ENCODE peak calls at places on chromosomes 16 and 17, in six cellular contexts. A is H9, G is lower leg skin, R is cardiac fibroblast, O is upper lobe of right lung, U is heart right ventricle. V is an unnamed sample.

GRCh38 chr16:792221-792995 is 4.0 kb downstream of the CHTF18 start:
- DNase-seq in A (no peak), G (no peak), R (no peak), O (no peak), U (no peak), V (no peak)

GRCh38 chr16:24909856-24910255 is 64.1 kb downstream of the SLC5A11 start:
- DNase-seq in A (no peak), G (no peak), R (no peak), O (no peak), U (no peak), V (no peak)

GRCh38 chr17:44216173-44216572 is 3.3 kb downstream of the UBTF start:
- DNase-seq in A (no peak), G (no peak), R (no peak), O (no peak), U (no peak), V (no peak)

GRCh38 chr17:48326311-48326710 is 103.7 kb downstream of the SKAP1 start:
- DNase-seq in A (no peak), G (no peak), R (no peak), O (no peak), U (no peak), V (no peak)

GRCh38 chr17:72984145-72984924 is 108.2 kb downstream of the SLC39A11 start:
- DNase-seq in A (no peak), G (no peak), R (peak; percentile 84), O (no peak), U (no peak), V (no peak)

GRCh38 chr17:60819447-60820130 is 141.9 kb downstream of the BCAS3 start:
- DNase-seq in A (no peak), G (no peak), R (no peak), O (no peak), U (no peak), V (no peak)

GRCh38 chr16:4327782-4328579 is 12.1 kb downstream of the GLIS2 start:
- DNase-seq in A (peak; percentile 88), G (peak; percentile 49), R (peak; percentile 84), O (peak; percentile 90), U (peak; percentile 82), V (no peak)

GRCh38 chr17:77965354-77965753 is 6.9 kb downstream of the TNRC6C start:
- DNase-seq in A (no peak), G (no peak), R (no peak), O (no peak), U (no peak), V (no peak)

GRCh38 chr16:85881436-85881835 is 17.5 kb upstream of the IRF8 start:
- DNase-seq in A (peak; percentile 3), G (no peak), R (no peak), O (no peak), U (no peak), V (no peak)

GRCh38 chr17:38591759-38592241 is 14.0 kb downstream of the SRCIN1 start:
- DNase-seq in A (no peak), G (no peak), R (peak; percentile 44), O (no peak), U (no peak), V (no peak)

GRCh38 chr16:15493416-15494181 is 59.2 kb downstream of the BMERB1 start:
- DNase-seq in A (no peak), G (no peak), R (no peak), O (no peak), U (no peak), V (no peak)

GRCh38 chr17:75764711-75765421 is at the start of gene GALK1:
- DNase-seq in A (peak; percentile 86), G (no peak), R (peak; percentile 74), O (peak; percentile 91), U (peak; percentile 84), V (peak; percentile 89)

GRCh38 chr17:67578058-67578457 is 139.7 kb upstream of the NOL11 start:
- DNase-seq in A (no peak), G (no peak), R (no peak), O (no peak), U (no peak), V (peak; percentile 30)

GRCh38 chr17:6420173-6420641 is 14.7 kb downstream of the AIPL1 start:
- DNase-seq in A (peak; percentile 89), G (no peak), R (peak; percentile 10), O (peak; percentile 66), U (no peak), V (no peak)

GRCh38 chr17:76381633-76382304 is 2.6 kb upstream of the SPHK1 start:
- DNase-seq in A (peak; percentile 46), G (no peak), R (peak; percentile 75), O (no peak), U (peak; percentile 26), V (no peak)

GRCh38 chr17:38538906-38539305 is 66.8 kb downstream of the SRCIN1 start:
- DNase-seq in A (no peak), G (no peak), R (no peak), O (no peak), U (no peak), V (no peak)

GRCh38 chr16:84785843-84786538 is 33.8 kb upstream of the CRISPLD2 start:
- DNase-seq in A (no peak), G (no peak), R (peak; percentile 85), O (peak; percentile 68), U (peak; percentile 44), V (no peak)

GRCh38 chr17:83121921-83122820 is 42.8 kb downstream of the METRNL start:
- DNase-seq in A (peak; percentile 20), G (no peak), R (no peak), O (no peak), U (no peak), V (no peak)

GRCh38 chr17:72004476-72005331 is 116.1 kb upstream of the SOX9 start:
- DNase-seq in A (no peak), G (no peak), R (peak; percentile 2), O (no peak), U (no peak), V (no peak)

GRCh38 chr16:85982563-85982939 is 83.6 kb downstream of the IRF8 start:
- DNase-seq in A (no peak), G (no peak), R (no peak), O (peak; percentile 88), U (peak; percentile 49), V (no peak)

GRCh38 chr16:85515830-85516397 is 97.2 kb upstream of the GSE1 start:
- DNase-seq in A (no peak), G (no peak), R (no peak), O (peak; percentile 88), U (no peak), V (no peak)

GRCh38 chr17:50263293-50264262 is 10.7 kb upstream of the TMEM92 start:
- DNase-seq in A (peak; percentile 30), G (no peak), R (no peak), O (peak; percentile 40), U (no peak), V (no peak)

GRCh38 chr16:4214215-4214621 is 27.7 kb downstream of the SRL start:
- DNase-seq in A (no peak), G (peak; percentile 40), R (peak; percentile 87), O (no peak), U (no peak), V (no peak)

GRCh38 chr16:73504591-73504990 is 456.7 kb upstream of the ZFHX3 start:
- DNase-seq in A (no peak), G (no peak), R (no peak), O (no peak), U (no peak), V (no peak)

GRCh38 chr17:2854662-2855061 is 58.4 kb downstream of the RAP1GAP2 start:
- DNase-seq in A (no peak), G (no peak), R (no peak), O (no peak), U (peak; percentile 49), V (no peak)

GRCh38 chr17:6505425-6506142 is 50.8 kb downstream of the PITPNM3 start:
- DNase-seq in A (peak; percentile 21), G (no peak), R (peak; percentile 86), O (peak; percentile 18), U (no peak), V (no peak)

GRCh38 chr16:13392341-13392740 is 490.9 kb downstream of the SHISA9 start:
- DNase-seq in A (no peak), G (no peak), R (no peak), O (no peak), U (no peak), V (no peak)

GRCh38 chr16:13393816-13394215 is 492.4 kb downstream of the SHISA9 start:
- DNase-seq in A (no peak), G (no peak), R (no peak), O (no peak), U (no peak), V (no peak)

GRCh38 chr16:13402601-13403000 is 501.2 kb downstream of the SHISA9 start:
- DNase-seq in A (no peak), G (no peak), R (no peak), O (no peak), U (no peak), V (no peak)

GRCh38 chr16:13401631-13402030 is 500.2 kb downstream of the SHISA9 start:
- DNase-seq in A (no peak), G (no peak), R (no peak), O (no peak), U (no peak), V (no peak)

DNA sequence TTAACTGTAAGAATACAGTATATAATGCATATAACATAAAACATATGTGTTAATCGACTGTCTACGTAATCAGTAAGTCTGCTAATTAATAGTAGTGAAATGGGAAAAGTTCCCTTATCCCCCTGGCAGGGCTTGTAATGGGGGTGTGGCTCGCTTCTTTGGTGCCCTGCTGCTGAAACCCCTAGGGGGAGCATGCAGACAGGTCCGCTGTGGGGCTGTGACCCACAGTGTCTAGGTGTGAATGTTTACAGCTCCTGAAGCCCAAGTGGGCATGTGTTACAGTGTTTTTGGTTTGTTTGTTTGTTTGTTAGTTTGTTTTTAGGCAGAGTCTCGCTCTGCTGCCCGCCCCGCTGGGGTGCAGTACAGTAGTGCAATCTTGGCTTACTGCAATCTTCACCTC is 495.7 kb downstream of the SHISA9 start:
- DNase-seq in A (peak; percentile 34), G (no peak), R (no peak), O (no peak), U (no peak), V (no peak)
- TF ChIP-seq CTCF in A (peak; percentile 55), G (no peak), R (no peak), O (no peak), U (no peak), V (no peak)

GRCh38 chr16:67226804-67227566 is at the start of gene TMEM208:
- DNase-seq in A (peak; percentile 99), G (peak; percentile 98), R (peak; percentile 98), O (peak; percentile 97), U (peak; percentile 97), V (peak; percentile 99)
- TF ChIP-seq CTCF in A (peak; percentile 26), G (no peak), R (no peak), O (peak; percentile 19), U (peak; percentile 32), V (no peak)

DNA sequence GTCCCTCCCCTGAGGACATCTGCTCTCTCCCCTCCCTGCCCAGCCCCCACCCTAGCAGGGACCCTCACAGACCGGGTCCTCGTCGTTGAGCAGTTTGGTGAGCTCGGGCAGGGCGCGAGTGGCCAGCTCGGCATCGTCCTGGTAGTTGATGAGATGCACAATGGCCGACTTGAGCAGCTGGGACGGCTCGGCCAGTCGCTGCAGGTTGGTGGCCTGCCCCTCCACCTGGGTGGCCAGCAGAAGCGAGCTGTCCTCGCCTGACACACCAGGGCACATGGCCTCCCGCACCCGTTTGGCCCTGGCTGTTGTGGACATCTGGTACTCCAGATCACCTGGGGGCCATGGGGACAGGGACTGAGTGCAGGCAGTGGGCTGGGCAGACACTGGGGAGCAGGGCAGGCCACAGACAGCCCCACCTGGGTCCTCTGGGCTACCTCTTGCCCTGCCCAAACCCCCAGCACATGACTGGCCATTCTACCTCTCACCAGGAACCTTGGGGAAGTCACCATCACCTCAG is 17.1 kb downstream of the JUP start:
- DNase-seq in A (no peak), G (no peak), R (no peak), O (no peak), U (no peak), V (no peak)
- TF ChIP-seq CTCF in A (no peak), G (no peak), R (no peak), O (no peak), U (no peak), V (no peak)

GRCh38 chr16:57244767-57245471 is at the start of gene ARL2BP:
- DNase-seq in A (peak; percentile 99), G (peak; percentile 97), R (peak; percentile 99), O (peak; percentile 99), U (peak; percentile 98), V (peak; percentile 99)
- TF ChIP-seq CTCF in A (no peak), G (no peak), R (no peak), O (peak; percentile 30), U (peak; percentile 25), V (peak; percentile 15)